ENCODE peak calls at places on chromosomes 5 and 9, in seven cellular contexts. G is activated B cell treated with CpG ODN at 0.5 μM for 24 hours; D is gastroesophageal sphincter; E is T-helper 17 cell; H is activated CD8-positive, alpha-beta memory T cell treated with anti-CD3 and anti-CD28 coated beads, Interleukin-2, amount 10 ng/mL, durations not matched to agents 7 days and 5 days; F is stimulated activated effector memory CD8-positive, alpha-beta T cell treated with anti-CD3 and anti-CD28 coated beads, Interleukin-12 subunit alpha, Interleukin-12 subunit beta, amount 100 ng/mL, for 72 hours; N is heart right ventricle. R is an unnamed sample.

GRCh38 chr9:123287639-123288038 is 19.3 kb upstream of the STRBP start:
- ATAC-seq in G (no peak), D (no peak), E (no peak), H (no peak), F (peak), N (no peak), R (peak)

GRCh38 chr5:134084166-134084565 is 30.3 kb upstream of the TCF7 start:
- ATAC-seq in G (no peak), D (no peak), E (no peak), H (no peak), F (no peak), N (no peak), R (no peak)

GRCh38 chr5:125987677-125988255 is 435.4 kb upstream of the GRAMD2B start:
- ATAC-seq in G (no peak), D (no peak), E (no peak), H (no peak), F (no peak), N (no peak), R (no peak)

GRCh38 chr9:134339183-134339806 is 13.0 kb downstream of the RXRA start:
- ATAC-seq in G (no peak), D (no peak), E (no peak), H (no peak), F (no peak), N (no peak), R (no peak)

GRCh38 chr5:58775699-58776098 is 192.8 kb downstream of the RAB3C start:
- ATAC-seq in G (peak), D (no peak), E (no peak), H (no peak), F (peak), N (no peak), R (no peak)

GRCh38 chr5:37703841-37704241 is 136.0 kb downstream of the GDNF start:
- ATAC-seq in G (no peak), D (no peak), E (no peak), H (no peak), F (no peak), N (no peak), R (no peak)

GRCh38 chr5:146081685-146082084 is 23.7 kb downstream of the PLAC8L1 start:
- ATAC-seq in G (no peak), D (no peak), E (no peak), H (no peak), F (no peak), N (peak), R (no peak)

GRCh38 chr5:124544366-124545055 is 201.9 kb downstream of the ZNF608 start:
- ATAC-seq in G (peak), D (no peak), E (no peak), H (no peak), F (peak), N (no peak), R (no peak)

GRCh38 chr5:119708076-119708790 is 78.9 kb downstream of the FAM170A start:
- ATAC-seq in G (no peak), D (no peak), E (no peak), H (no peak), F (peak), N (no peak), R (peak)

GRCh38 chr9:134597957-134598883 is 43.4 kb upstream of the COL5A1 start:
- ATAC-seq in G (no peak), D (no peak), E (no peak), H (no peak), F (no peak), N (peak), R (no peak)

GRCh38 chr9:87137718-87138117 is 190.4 kb upstream of the GAS1 start:
- ATAC-seq in G (no peak), D (no peak), E (no peak), H (no peak), F (no peak), N (no peak), R (no peak)

GRCh38 chr9:85569988-85570387 is 171.8 kb downstream of the AGTPBP1 start:
- ATAC-seq in G (no peak), D (no peak), E (no peak), H (no peak), F (no peak), N (no peak), R (no peak)

GRCh38 chr9:136981588-136982231 is 1.1 kb upstream of the LCNL1 start:
- ATAC-seq in G (no peak), D (no peak), E (no peak), H (no peak), F (no peak), N (peak), R (no peak)

R was measured in esophagus mucosa.